ENCODE peak calls at places on chromosome 20, in four cellular contexts. D, E, Y and Z are unnamed samples.

GRCh38 chr20:58251979-58252591 is 23.6 kb upstream of the ANKRD60 start:
- DNase-seq in D (peak; percentile 83), Y (peak; percentile 97), E (no peak), Z (no peak)

GRCh38 chr20:18197382-18198070 is 59.9 kb downstream of the KAT14 start:
- DNase-seq in E (no peak), D (no peak), Y (peak; percentile 3), Z (no peak)

GRCh38 chr20:35248641-35249475 is 22.4 kb downstream of the MMP24 start:
- DNase-seq in D (no peak), Y (no peak), E (no peak), Z (no peak)

GRCh38 chr20:11117808-11118528 is 444.2 kb upstream of the JAG1 start:
- DNase-seq in D (no peak), E (no peak), Y (peak; percentile 94), Z (no peak)

GRCh38 chr20:14401479-14402138 is 64.2 kb upstream of the FLRT3 start:
- DNase-seq in D (no peak), Y (no peak), E (no peak), Z (no peak)

GRCh38 chr20:25295386-25296093 is 47.7 kb downstream of the PYGB start:
- DNase-seq in E (peak; percentile 83), Y (no peak), D (no peak), Z (peak; percentile 76)

GRCh38 chr20:45934046-45934586 is 367 bp upstream of the PCIF1 start:
- DNase-seq in Y (peak; percentile 47), D (no peak), E (peak; percentile 87), Z (no peak)

GRCh38 chr20:8388707-8389106 is 256.6 kb downstream of the PLCB1 start:
- DNase-seq in Y (peak; percentile 5), E (no peak), D (no peak), Z (no peak)

GRCh38 chr20:36572701-36573102 is 695 bp upstream of the TGIF2 start:
- DNase-seq in E (no peak), D (no peak), Y (no peak), Z (no peak)

GRCh38 chr20:22757424-22758189 is 173.2 kb upstream of the FOXA2 start:
- DNase-seq in E (no peak), D (no peak), Y (no peak), Z (no peak)

GRCh38 chr20:1478566-1478965 is 11.9 kb upstream of the NSFL1C start:
- DNase-seq in D (no peak), E (no peak), Y (peak; percentile 79), Z (no peak)

GRCh38 chr20:23331951-23332350 is 18.6 kb upstream of the NXT1 start:
- DNase-seq in D (no peak), E (no peak), Y (peak; percentile 28), Z (no peak)

GRCh38 chr20:44552950-44553908 is 29.1 kb upstream of the PKIG start:
- DNase-seq in Y (peak; percentile 84), D (peak; percentile 84), E (no peak), Z (no peak)

GRCh38 chr20:4383966-4384365 is 337.7 kb upstream of the PRND start:
- DNase-seq in E (no peak), D (no peak), Y (peak; percentile 27), Z (no peak)

GRCh38 chr20:56014998-56015397 is 9.7 kb upstream of the CBLN4 start:
- DNase-seq in E (no peak), Y (no peak), D (no peak), Z (no peak)

GRCh38 chr20:13245250-13245723 is 24.2 kb downstream of the ISM1 start:
- DNase-seq in D (no peak), Y (no peak), E (no peak), Z (no peak)

GRCh38 chr20:23212011-23212410 is 125.9 kb upstream of the CD93 start:
- DNase-seq in Y (no peak), E (no peak), D (no peak), Z (no peak)

GRCh38 chr20:58855506-58856314 is 3.2 kb downstream of the GNAS start:
- DNase-seq in E (no peak), Y (no peak), D (no peak), Z (no peak)

GRCh38 chr20:20890751-20891150 is 178.3 kb upstream of the RALGAPA2 start:
- DNase-seq in E (no peak), D (no peak), Y (no peak), Z (no peak)

DNA sequence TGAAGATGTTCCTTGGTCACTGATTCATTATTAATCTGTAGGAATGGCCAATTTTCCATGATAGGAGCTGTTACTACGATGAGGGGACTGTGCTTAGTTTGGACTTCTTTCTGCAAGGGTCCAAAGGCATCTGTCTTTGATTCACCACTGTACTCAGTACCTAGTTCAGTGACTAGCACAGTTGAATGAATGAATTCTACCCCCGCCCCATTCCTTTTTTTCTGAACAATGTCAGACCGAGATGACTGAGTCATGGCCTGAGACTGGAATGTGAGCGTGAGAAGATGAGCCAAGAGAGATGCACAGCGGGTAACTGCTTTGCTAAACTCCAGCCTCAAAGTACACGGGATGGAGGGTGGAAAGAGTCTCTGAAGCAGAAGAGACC is 419 bp upstream of the SNHG17 start:
- DNase-seq in D (no peak), E (no peak), Y (peak; percentile 94), Z (no peak)
- H3K4me3 ChIP-seq in D (no peak overlapping the region), E (peak overlapping the region; percentile 90), Y (no peak overlapping the region), Z (no peak overlapping the region)

GRCh38 chr20:31676534-31677030 is 38.9 kb downstream of the COX4I2 start:
- DNase-seq in E (no peak), D (no peak), Y (no peak), Z (no peak)
- H3K4me3 ChIP-seq in E (no peak overlapping the region), D (no peak overlapping the region), Y (no peak overlapping the region), Z (no peak overlapping the region)

GRCh38 chr20:327946-328563 is 2.7 kb downstream of the SOX12 start:
- DNase-seq in E (no peak), D (no peak), Y (peak; percentile 4), Z (no peak)

GRCh38 chr20:327041-327945 is 1.9 kb downstream of the SOX12 start:
- DNase-seq in E (peak; percentile 81), D (peak; percentile 75), Y (peak; percentile 78), Z (peak; percentile 73)

GRCh38 chr20:325043-325888 is at the start of gene SOX12:
- DNase-seq in Y (peak; percentile 87), E (peak; percentile 97), D (no peak), Z (peak; percentile 97)

GRCh38 chr20:325889-326644 is 715 bp downstream of the SOX12 start:
- DNase-seq in Y (peak; percentile 58), E (peak; percentile 78), D (no peak), Z (peak; percentile 73)

DNA sequence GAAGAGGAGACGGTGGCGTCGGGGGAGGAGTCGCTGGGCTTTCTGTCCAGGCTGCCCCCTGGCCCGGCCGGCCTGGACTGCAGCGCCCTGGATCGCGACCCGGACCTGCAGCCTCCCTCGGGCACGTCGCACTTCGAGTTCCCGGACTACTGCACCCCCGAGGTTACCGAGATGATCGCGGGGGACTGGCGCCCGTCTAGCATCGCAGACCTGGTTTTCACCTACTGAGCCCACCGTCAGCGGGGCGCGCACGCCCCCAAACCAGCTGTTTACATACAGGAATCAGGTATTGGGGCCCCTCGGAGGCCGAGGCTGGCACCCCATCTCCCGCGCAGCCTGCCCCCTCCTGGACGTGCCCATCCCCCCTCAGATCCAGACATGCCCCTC is 1.3 kb downstream of the SOX12 start:
- DNase-seq in E (peak; percentile 69), D (no peak), Y (peak; percentile 14), Z (no peak)
- H3K4me3 ChIP-seq in E (peak overlapping the region; percentile 70), D (peak overlapping the region; percentile 67), Y (peak overlapping the region; percentile 72), Z (peak overlapping the region; percentile 73)

GRCh38 chr20:38881806-38882440 is 44.3 kb upstream of the FAM83D start:
- DNase-seq in E (no peak), Y (no peak), D (no peak), Z (no peak)

GRCh38 chr20:38882600-38882999 is 43.6 kb upstream of the FAM83D start:
- DNase-seq in Y (no peak), E (no peak), D (no peak), Z (no peak)

GRCh38 chr20:38885357-38885756 is 40.9 kb upstream of the FAM83D start:
- DNase-seq in D (no peak), E (no peak), Y (no peak), Z (no peak)

GRCh38 chr20:38883981-38884733 is 42.1 kb upstream of the FAM83D start:
- DNase-seq in E (no peak), Y (no peak), D (no peak), Z (no peak)

DNA sequence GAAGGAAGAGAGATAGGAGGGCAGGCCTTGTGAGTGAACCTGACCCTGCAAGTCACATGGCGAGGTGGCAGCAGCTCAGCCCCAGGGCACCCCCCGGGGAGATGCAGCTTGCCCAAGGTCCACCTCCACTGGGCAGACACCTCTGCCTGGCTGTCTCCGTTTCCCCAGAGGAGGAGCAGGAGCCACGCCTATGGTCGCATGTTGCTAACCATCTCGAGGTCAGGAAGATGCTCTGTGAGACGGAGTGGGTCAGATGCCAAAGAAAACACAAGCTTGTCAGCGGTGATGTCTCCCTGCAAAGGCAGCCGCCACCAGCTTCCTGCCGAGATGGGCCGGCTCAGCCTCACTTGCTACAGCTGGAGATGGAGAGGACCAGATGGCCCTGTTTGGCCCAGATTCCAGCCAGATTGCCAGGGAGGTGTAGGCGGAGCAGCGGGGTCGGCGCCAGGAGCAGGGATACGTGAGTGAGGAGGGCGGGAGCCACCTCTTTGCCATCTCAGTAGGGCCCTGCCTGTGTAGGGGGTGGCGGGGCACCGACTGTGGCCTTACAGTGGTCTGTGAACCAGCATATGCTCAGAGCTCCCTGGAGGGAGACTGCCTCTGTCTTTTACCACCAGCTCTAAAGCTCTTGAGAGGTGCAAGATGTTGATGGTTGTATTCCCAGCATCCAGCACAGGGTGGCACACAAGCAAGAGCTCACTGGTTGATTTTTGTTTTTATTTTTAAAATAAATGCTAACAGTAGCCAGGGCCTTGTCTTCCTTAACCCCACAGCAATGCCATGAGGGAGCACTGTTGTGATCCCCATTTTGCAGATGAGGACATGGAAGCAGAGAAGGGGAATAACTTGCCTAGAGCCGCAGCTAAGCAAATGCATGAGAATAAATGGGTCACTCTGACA is 42.9 kb upstream of the FAM83D start:
- DNase-seq in Y (peak; percentile 25), E (no peak), D (peak; percentile 24), Z (no peak)
- H3K4me3 ChIP-seq in Y (no peak overlapping the region), E (no peak overlapping the region), D (no peak overlapping the region), Z (no peak overlapping the region)

GRCh38 chr20:53621482-53622246 is 28.0 kb upstream of the ZNF217 start:
- DNase-seq in E (peak; percentile 62), Y (peak; percentile 90), D (peak; percentile 93), Z (peak; percentile 77)
- H3K4me3 ChIP-seq in E (no peak overlapping the region), Y (no peak overlapping the region), D (no peak overlapping the region), Z (no peak overlapping the region)